ENCODE peak calls at places on chromosomes 6 and 20, in nine cellular contexts. One of them, this sample, is unnamed. For H3K4me1, the result is how much of the 10 kb centered on the place peaks cover.

GRCh38 chr6:22236626-22237414 is 60.0 kb downstream of the PRL start:
- DNase-seq in adrenal gland: no peak
- DNase-seq in esophagus muscularis mucosa: no peak
- DNase-seq in A549: peak
- DNase-seq in body of pancreas: no peak
- DNase-seq in heart left ventricle: no peak
- DNase-seq in sigmoid colon: no peak
- DNase-seq in testis: no peak
- DNase-seq in K562: no peak
- DNase-seq in this sample: no peak

GRCh38 chr20:61328906-61329558 is 77.0 kb downstream of the CDH4 start:
- DNase-seq in heart left ventricle: no peak
- DNase-seq in body of pancreas: no peak
- DNase-seq in sigmoid colon: no peak
- DNase-seq in esophagus muscularis mucosa: no peak
- DNase-seq in testis: no peak
- DNase-seq in K562: no peak
- DNase-seq in adrenal gland: no peak
- DNase-seq in A549: no peak
- DNase-seq in this sample: no peak

GRCh38 chr6:76681781-76682180 is 609.3 kb upstream of the IMPG1 start:
- DNase-seq in body of pancreas: no peak
- DNase-seq in esophagus muscularis mucosa: no peak
- DNase-seq in A549: no peak
- DNase-seq in K562: no peak
- DNase-seq in testis: no peak
- DNase-seq in adrenal gland: no peak
- DNase-seq in sigmoid colon: no peak
- DNase-seq in heart left ventricle: no peak
- DNase-seq in this sample: no peak

GRCh38 chr6:24743265-24743943 is 24.4 kb upstream of the C6orf62 start:
- DNase-seq in testis: no peak
- DNase-seq in heart left ventricle: peak
- DNase-seq in K562: peak
- DNase-seq in esophagus muscularis mucosa: no peak
- DNase-seq in A549: peak
- DNase-seq in adrenal gland: peak
- DNase-seq in sigmoid colon: no peak
- DNase-seq in body of pancreas: no peak
- DNase-seq in this sample: no peak

GRCh38 chr20:42193119-42193518 is 574.9 kb upstream of the CHD6 start:
- DNase-seq in sigmoid colon: no peak
- DNase-seq in K562: no peak
- DNase-seq in testis: no peak
- DNase-seq in adrenal gland: no peak
- DNase-seq in A549: no peak
- DNase-seq in body of pancreas: peak
- DNase-seq in heart left ventricle: no peak
- DNase-seq in esophagus muscularis mucosa: no peak
- DNase-seq in this sample: no peak

GRCh38 chr6:170284866-170285469 is 5.9 kb downstream of the DLL1 start:
- DNase-seq in heart left ventricle: no peak
- DNase-seq in esophagus muscularis mucosa: no peak
- DNase-seq in sigmoid colon: peak
- DNase-seq in body of pancreas: no peak
- DNase-seq in A549: no peak
- DNase-seq in adrenal gland: no peak
- DNase-seq in testis: peak
- DNase-seq in K562: no peak
- DNase-seq in this sample: no peak

GRCh38 chr20:59725476-59726119 is 121.3 kb downstream of the PHACTR3 start:
- DNase-seq in body of pancreas: no peak
- DNase-seq in heart left ventricle: no peak
- DNase-seq in A549: no peak
- DNase-seq in K562: no peak
- DNase-seq in esophagus muscularis mucosa: no peak
- DNase-seq in sigmoid colon: no peak
- DNase-seq in adrenal gland: no peak
- DNase-seq in testis: no peak
- DNase-seq in this sample: no peak

GRCh38 chr6:11023032-11023431 is 21.1 kb downstream of the ELOVL2 start:
- DNase-seq in testis: no peak
- DNase-seq in body of pancreas: no peak
- DNase-seq in sigmoid colon: no peak
- DNase-seq in esophagus muscularis mucosa: no peak
- DNase-seq in K562: no peak
- DNase-seq in heart left ventricle: no peak
- DNase-seq in adrenal gland: no peak
- DNase-seq in A549: no peak
- DNase-seq in this sample: no peak

GRCh38 chr6:129370268-129370916 is 339.6 kb downstream of the ARHGAP18 start:
- DNase-seq in sigmoid colon: no peak
- DNase-seq in adrenal gland: peak
- DNase-seq in testis: peak
- DNase-seq in K562: peak
- DNase-seq in body of pancreas: peak
- DNase-seq in heart left ventricle: peak
- DNase-seq in A549: peak
- DNase-seq in esophagus muscularis mucosa: no peak
- DNase-seq in this sample: no peak

GRCh38 chr20:49937023-49937929 is 1.1 kb downstream of the RNF114 start:
- DNase-seq in body of pancreas: no peak
- DNase-seq in sigmoid colon: peak
- DNase-seq in esophagus muscularis mucosa: no peak
- DNase-seq in heart left ventricle: no peak
- DNase-seq in adrenal gland: no peak
- DNase-seq in testis: no peak
- DNase-seq in A549: no peak
- DNase-seq in K562: peak
- DNase-seq in this sample: no peak

GRCh38 chr6:156687875-156688549 is 89.2 kb upstream of the ARID1B start:
- DNase-seq in A549: no peak
- DNase-seq in K562: peak
- DNase-seq in sigmoid colon: peak
- DNase-seq in body of pancreas: peak
- DNase-seq in adrenal gland: peak
- DNase-seq in esophagus muscularis mucosa: no peak
- DNase-seq in testis: peak
- DNase-seq in heart left ventricle: peak
- DNase-seq in this sample: no peak

GRCh38 chr6:137824502-137824879 is 42.6 kb upstream of the TNFAIP3 start:
- DNase-seq in heart left ventricle: no peak
- DNase-seq in adrenal gland: no peak
- DNase-seq in A549: no peak
- DNase-seq in body of pancreas: no peak
- DNase-seq in sigmoid colon: no peak
- DNase-seq in esophagus muscularis mucosa: no peak
- DNase-seq in testis: no peak
- DNase-seq in K562: no peak
- DNase-seq in this sample: no peak

GRCh38 chr6:35686441-35686840 is 2.3 kb downstream of the FKBP5 start:
- DNase-seq in adrenal gland: no peak
- DNase-seq in sigmoid colon: no peak
- DNase-seq in testis: no peak
- DNase-seq in K562: no peak
- DNase-seq in esophagus muscularis mucosa: no peak
- DNase-seq in body of pancreas: no peak
- DNase-seq in heart left ventricle: no peak
- DNase-seq in A549: no peak
- DNase-seq in this sample: no peak

GRCh38 chr6:105591053-105591452 is 188.2 kb upstream of the PREP start:
- DNase-seq in testis: no peak
- DNase-seq in sigmoid colon: no peak
- DNase-seq in esophagus muscularis mucosa: no peak
- DNase-seq in A549: peak
- DNase-seq in K562: no peak
- DNase-seq in body of pancreas: no peak
- DNase-seq in heart left ventricle: no peak
- DNase-seq in adrenal gland: no peak
- DNase-seq in this sample: no peak

GRCh38 chr6:79249136-79249535 is 14.7 kb upstream of the HMGN3 start:
- DNase-seq in adrenal gland: no peak
- DNase-seq in sigmoid colon: no peak
- DNase-seq in testis: no peak
- DNase-seq in K562: no peak
- DNase-seq in heart left ventricle: no peak
- DNase-seq in body of pancreas: no peak
- DNase-seq in esophagus muscularis mucosa: no peak
- DNase-seq in A549: no peak
- DNase-seq in this sample: no peak

GRCh38 chr6:7910654-7911344 is at the start of gene TXNDC5:
- DNase-seq in A549: peak
- DNase-seq in heart left ventricle: peak
- DNase-seq in esophagus muscularis mucosa: no peak
- DNase-seq in K562: peak
- DNase-seq in testis: peak
- DNase-seq in adrenal gland: peak
- DNase-seq in sigmoid colon: peak
- DNase-seq in body of pancreas: peak
- DNase-seq in this sample: no peak

GRCh38 chr20:51074062-51074461 is 51.2 kb upstream of the KCNG1 start:
- DNase-seq in heart left ventricle: no peak
- DNase-seq in body of pancreas: no peak
- DNase-seq in testis: no peak
- DNase-seq in K562: no peak
- DNase-seq in esophagus muscularis mucosa: no peak
- DNase-seq in sigmoid colon: no peak
- DNase-seq in adrenal gland: no peak
- DNase-seq in A549: no peak
- DNase-seq in this sample: no peak

DNA sequence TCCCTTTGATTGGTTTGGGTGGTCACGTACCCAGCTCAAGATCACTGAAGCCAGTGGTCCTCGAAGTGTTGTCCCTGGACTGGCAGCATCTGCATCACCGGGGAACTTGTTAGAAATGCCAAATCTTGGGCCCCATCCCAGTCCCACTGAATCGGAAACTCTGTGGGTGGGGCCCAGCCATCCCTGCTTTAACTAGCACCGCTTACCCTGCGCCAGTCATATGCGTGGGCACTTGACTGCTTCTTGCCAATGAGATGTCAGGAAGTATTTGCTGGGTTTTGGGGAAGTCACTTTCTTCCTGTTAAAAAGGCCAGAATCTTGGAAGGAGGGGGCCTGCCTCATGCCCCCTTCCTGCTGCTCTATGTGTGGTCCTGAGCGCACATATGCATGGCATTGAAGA is 11.7 kb upstream of the SULF2 start:
- DNase-seq in adrenal gland: no peak
- DNase-seq in testis: no peak
- DNase-seq in A549: no peak
- DNase-seq in K562: no peak
- DNase-seq in heart left ventricle: no peak
- DNase-seq in body of pancreas: no peak
- DNase-seq in esophagus muscularis mucosa: no peak
- DNase-seq in sigmoid colon: no peak
- DNase-seq in this sample: no peak
- TF ChIP-seq CTCF in adrenal gland: no peak
- TF ChIP-seq CTCF in testis: no peak
- TF ChIP-seq CTCF in A549: no peak
- TF ChIP-seq CTCF in K562: no peak
- TF ChIP-seq CTCF in heart left ventricle: no peak
- TF ChIP-seq CTCF in body of pancreas: no peak
- TF ChIP-seq CTCF in esophagus muscularis mucosa: no peak
- TF ChIP-seq CTCF in sigmoid colon: no peak
- TF ChIP-seq CTCF in this sample: no peak

GRCh38 chr6:71414486-71414885 is 125.9 kb downstream of the OGFRL1 start:
- DNase-seq in adrenal gland: no peak
- DNase-seq in sigmoid colon: no peak
- DNase-seq in K562: no peak
- DNase-seq in testis: no peak
- DNase-seq in esophagus muscularis mucosa: no peak
- DNase-seq in heart left ventricle: no peak
- DNase-seq in A549: no peak
- DNase-seq in body of pancreas: no peak
- DNase-seq in this sample: no peak
- H3K4me1 ChIP-seq in adrenal gland: under half
- H3K4me1 ChIP-seq in sigmoid colon: under half
- H3K4me1 ChIP-seq in K562: under half
- H3K4me1 ChIP-seq in testis: under half
- H3K4me1 ChIP-seq in esophagus muscularis mucosa: under half
- H3K4me1 ChIP-seq in heart left ventricle: half or more
- H3K4me1 ChIP-seq in A549: half or more
- H3K4me1 ChIP-seq in body of pancreas: under half
- H3K4me1 ChIP-seq in this sample: under half

DNA sequence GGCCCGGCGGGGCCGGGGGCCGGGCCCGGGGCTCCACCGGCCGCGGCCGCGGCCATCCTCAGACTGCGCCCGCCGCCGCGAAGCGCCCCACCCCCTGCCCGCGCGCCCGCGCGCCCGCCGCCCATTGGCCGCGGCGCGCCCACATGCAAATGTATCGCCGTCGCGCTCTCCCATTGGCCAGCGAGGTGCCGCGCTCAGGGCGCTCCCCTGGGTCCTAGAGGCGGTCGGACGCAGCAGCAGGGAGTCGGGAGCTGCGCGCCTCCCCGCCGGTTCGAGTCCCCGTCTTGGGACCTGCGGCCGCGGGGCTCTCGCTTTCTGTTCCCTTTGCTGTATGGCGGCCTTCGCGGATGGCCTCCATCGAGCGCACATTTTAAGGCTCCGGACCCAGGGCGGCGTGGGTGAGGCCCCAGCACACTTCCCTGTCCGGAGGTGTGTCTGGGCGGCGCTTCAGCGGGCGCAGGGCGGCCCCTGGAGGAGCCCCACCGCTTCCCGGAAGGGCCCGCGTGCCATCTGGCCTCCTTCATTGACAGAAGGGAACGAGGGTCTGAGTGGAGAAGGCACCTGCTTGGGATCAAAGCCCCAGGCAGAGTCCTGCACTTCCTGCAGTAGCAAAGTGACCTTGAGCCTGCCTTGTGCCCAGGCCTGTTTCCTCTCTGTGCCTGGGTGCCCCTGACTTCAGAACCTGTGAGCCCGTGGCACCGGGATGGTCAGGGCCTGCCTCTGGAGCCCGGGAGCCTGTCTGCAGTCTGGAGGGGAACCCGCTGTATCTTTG is at the start of gene CABLES2:
- DNase-seq in esophagus muscularis mucosa: peak
- DNase-seq in sigmoid colon: peak
- DNase-seq in adrenal gland: peak
- DNase-seq in K562: peak
- DNase-seq in heart left ventricle: peak
- DNase-seq in testis: peak
- DNase-seq in A549: peak
- DNase-seq in body of pancreas: peak
- DNase-seq in this sample: no peak
- TF ChIP-seq POLR2A in esophagus muscularis mucosa: no peak
- TF ChIP-seq POLR2A in sigmoid colon: no peak
- TF ChIP-seq POLR2A in adrenal gland: peak
- TF ChIP-seq POLR2A in K562: peak
- TF ChIP-seq POLR2A in heart left ventricle: peak
- TF ChIP-seq POLR2A in testis: no peak
- TF ChIP-seq POLR2A in A549: no peak
- TF ChIP-seq POLR2A in body of pancreas: no peak
- TF ChIP-seq POLR2A in this sample: no peak

DNA sequence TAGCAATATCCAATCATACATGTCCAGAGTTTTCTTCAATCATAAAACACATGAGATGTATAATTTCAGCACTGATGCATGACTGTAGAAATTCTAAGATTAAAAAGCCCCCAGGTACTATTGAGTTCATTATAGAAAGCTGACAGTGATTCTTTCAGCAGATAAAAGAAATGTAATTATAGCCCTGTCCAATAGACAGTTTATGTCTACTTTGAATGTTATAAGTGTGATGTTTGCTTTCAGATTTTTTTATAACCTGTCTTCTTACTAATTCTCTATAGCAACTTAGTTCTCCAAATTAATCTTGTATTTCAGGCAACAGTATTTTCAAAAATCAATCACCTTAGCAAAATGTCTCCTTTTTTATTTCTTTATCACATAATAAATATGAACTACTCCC is 13.5 kb upstream of the FKBP1C start:
- DNase-seq in sigmoid colon: no peak
- DNase-seq in adrenal gland: no peak
- DNase-seq in K562: no peak
- DNase-seq in body of pancreas: no peak
- DNase-seq in A549: no peak
- DNase-seq in esophagus muscularis mucosa: no peak
- DNase-seq in heart left ventricle: no peak
- DNase-seq in testis: no peak
- DNase-seq in this sample: no peak
- TF ChIP-seq CTCF in sigmoid colon: no peak
- TF ChIP-seq CTCF in adrenal gland: no peak
- TF ChIP-seq CTCF in K562: no peak
- TF ChIP-seq CTCF in body of pancreas: no peak
- TF ChIP-seq CTCF in A549: no peak
- TF ChIP-seq CTCF in esophagus muscularis mucosa: no peak
- TF ChIP-seq CTCF in heart left ventricle: no peak
- TF ChIP-seq CTCF in testis: no peak
- TF ChIP-seq CTCF in this sample: no peak

This sample was measured in vagina.